ENCODE peak calls at places on chromosomes 11 and 22, in six cellular contexts. E is NCI-H1105 treated with DMSO at 0.1 percent for 48 hours; T is activated CD4-positive, alpha-beta T cell treated with anti-CD3 and anti-CD28 coated beads, Interleukin-2, amount 50 U/mL, for 1 hour; B is stimulated activated naive CD8-positive, alpha-beta T cell treated with anti-CD3 and anti-CD28 coated beads, Interleukin-15, Interleukin-2, amounts not matched to agents 100 U/mL and 50 U/mL, for 24 hours; F is effector memory CD4-positive, alpha-beta T cell; M is nephron progenitor cell. H is an unnamed sample.

GRCh38 chr11:132913886-132914285 is 618.4 kb downstream of the OPCML start:
- DNase-seq in E (no peak), T (no peak), B (no peak), F (no peak), M (no peak), H (no peak)

GRCh38 chr11:125886997-125887372 is 483 bp upstream of the HYLS1 start:
- DNase-seq in E (no peak), T (peak), B (peak), F (no peak), M (no peak), H (peak)

GRCh38 chr11:31825453-31826391 is 14.6 kb upstream of the PAX6 start:
- DNase-seq in E (no peak), T (no peak), B (no peak), F (no peak), M (peak), H (no peak)

GRCh38 chr11:66443602-66444001 is 5.0 kb upstream of the MRPL11 start:
- DNase-seq in E (no peak), T (no peak), B (no peak), F (no peak), M (no peak), H (peak)

GRCh38 chr11:118547132-118547531 is 16.1 kb downstream of the TMEM25 start:
- DNase-seq in E (no peak), T (no peak), B (no peak), F (no peak), M (no peak), H (no peak)

GRCh38 chr11:36265793-36266628 is 23.2 kb downstream of the COMMD9 start:
- DNase-seq in E (peak), T (peak), B (peak), F (no peak), M (peak), H (peak)

GRCh38 chr11:66311965-66312548 is 4.8 kb downstream of the CD248 start:
- DNase-seq in E (peak), T (peak), B (peak), F (peak), M (peak), H (peak)

GRCh38 chr11:16956538-16957153 is 57.6 kb downstream of the PLEKHA7 start:
- DNase-seq in E (no peak), T (no peak), B (no peak), F (no peak), M (no peak), H (no peak)

GRCh38 chr11:33033493-33033892 is 5.9 kb upstream of the TCP11L1 start:
- DNase-seq in E (peak), T (no peak), B (no peak), F (no peak), M (no peak), H (no peak)

GRCh38 chr11:8533332-8533731 is 60.7 kb downstream of the STK33 start:
- DNase-seq in E (peak), T (no peak), B (no peak), F (no peak), M (no peak), H (no peak)

GRCh38 chr11:71118671-71119250 is 133.6 kb downstream of the SHANK2 start:
- DNase-seq in E (no peak), T (no peak), B (no peak), F (no peak), M (no peak), H (no peak)

GRCh38 chr11:63906585-63906984 is 10.4 kb downstream of the RCOR2 start:
- DNase-seq in E (no peak), T (peak), B (peak), F (no peak), M (peak), H (peak)

GRCh38 chr22:19984201-19984753 is 32.3 kb downstream of the ARVCF start:
- DNase-seq in E (no peak), T (no peak), B (peak), F (no peak), M (no peak), H (peak)

GRCh38 chr11:64341851-64342791 is 2.1 kb downstream of the CCDC88B start:
- DNase-seq in E (peak), T (peak), B (peak), F (peak), M (peak), H (peak)

GRCh38 chr22:29071261-29072045 is 1.4 kb upstream of the KREMEN1 start:
- DNase-seq in E (no peak), T (no peak), B (peak), F (no peak), M (peak), H (peak)

GRCh38 chr11:4102711-4103110 is 8.1 kb downstream of the RRM1 start:
- DNase-seq in E (no peak), T (no peak), B (no peak), F (no peak), M (no peak), H (no peak)

GRCh38 chr11:77658213-77659013 is 20.8 kb upstream of the CLNS1A start:
- DNase-seq in E (no peak), T (no peak), B (no peak), F (no peak), M (no peak), H (no peak)

GRCh38 chr11:36312593-36312990 is 16.5 kb downstream of the PRR5L start:
- DNase-seq in E (no peak), T (no peak), B (no peak), F (no peak), M (no peak), H (peak)

GRCh38 chr11:12253843-12254281 is 123.5 kb upstream of the PARVA start:
- DNase-seq in E (no peak), T (no peak), B (no peak), F (no peak), M (no peak), H (no peak)

GRCh38 chr11:118705111-118705741 is 25.8 kb upstream of the TREH start:
- DNase-seq in E (no peak), T (peak), B (peak), F (peak), M (no peak), H (no peak)

GRCh38 chr11:32852142-32852541 is 22.4 kb downstream of the PRRG4 start:
- DNase-seq in E (no peak), T (no peak), B (no peak), F (no peak), M (no peak), H (peak)

GRCh38 chr11:67629386-67630229 is at the start of gene NUDT8:
- DNase-seq in E (peak), T (peak), B (peak), F (peak), M (peak), H (peak)

GRCh38 chr11:59267738-59268475 is 55.2 kb upstream of the MPEG1 start:
- DNase-seq in E (no peak), T (no peak), B (no peak), F (no peak), M (no peak), H (no peak)

GRCh38 chr11:66855574-66856495 is 1.0 kb upstream of the LRFN4 start:
- DNase-seq in E (peak), T (peak), B (peak), F (peak), M (peak), H (peak)

GRCh38 chr11:95042239-95042638 is 7.0 kb upstream of the KDM4F start:
- DNase-seq in E (no peak), T (no peak), B (no peak), F (no peak), M (no peak), H (no peak)

GRCh38 chr11:87038235-87038960 is 664 bp downstream of the TMEM135 start:
- DNase-seq in E (no peak), T (no peak), B (no peak), F (no peak), M (no peak), H (peak)

GRCh38 chr11:41245184-41245583 is 214.3 kb downstream of the LRRC4C start:
- DNase-seq in E (no peak), T (no peak), B (no peak), F (no peak), M (no peak), H (no peak)

GRCh38 chr22:35312198-35313059 is 12.7 kb downstream of the TOM1 start:
- DNase-seq in E (no peak), T (no peak), B (no peak), F (no peak), M (no peak), H (peak)